ENCODE peak calls at places on chromosomes 13 and 19, in ten cellular contexts. T is stomach, J is left ventricle myocardium inferior, M is tibial artery, F is Peyer's patch, L is mammary epithelial cell, Y is left lung, Z is psoas muscle, R is pancreas, G is cardiac muscle cell. I is an unnamed sample.

GRCh38 chr13:75226092-75226491 is 255.9 kb downstream of the TBC1D4 start:
- DNase-seq in T (no peak), J (no peak), M (no peak), F (no peak), L (peak; percentile 14), Y (peak; percentile 80), Z (no peak), R (no peak), G (no peak), I (no peak)

GRCh38 chr19:1141944-1142343 is 32.1 kb downstream of the SBNO2 start:
- DNase-seq in T (no peak), J (no peak), M (no peak), F (no peak), L (no peak), Y (no peak), Z (no peak), R (no peak), G (no peak), I (no peak)

GRCh38 chr13:83839158-83839557 is 43.1 kb downstream of the SLITRK1 start:
- DNase-seq in T (no peak), J (no peak), M (no peak), F (no peak), L (no peak), Y (no peak), Z (no peak), R (no peak), G (no peak), I (no peak)

GRCh38 chr19:32067686-32068085 is 277.7 kb upstream of the ZNF507 start:
- DNase-seq in T (no peak), J (no peak), M (no peak), F (no peak), L (no peak), Y (no peak), Z (no peak), R (no peak), G (no peak), I (no peak)

GRCh38 chr13:111490611-111491010 is 170.2 kb downstream of the TEX29 start:
- DNase-seq in T (peak; percentile 16), J (no peak), M (no peak), F (no peak), L (no peak), Y (peak; percentile 18), Z (no peak), R (no peak), G (no peak), I (no peak)

GRCh38 chr19:30318936-30319335 is 53.2 kb upstream of the ZNF536 start:
- DNase-seq in T (peak; percentile 4), J (no peak), M (no peak), F (no peak), L (no peak), Y (no peak), Z (no peak), R (no peak), G (no peak), I (no peak)

GRCh38 chr13:46012404-46012803 is 40.1 kb downstream of the ZC3H13 start:
- DNase-seq in T (no peak), J (no peak), M (no peak), F (no peak), L (peak; percentile 16), Y (no peak), Z (no peak), R (no peak), G (no peak), I (no peak)

GRCh38 chr19:56163097-56163496 is 12.7 kb upstream of the GALP start:
- DNase-seq in T (no peak), J (no peak), M (no peak), F (no peak), L (no peak), Y (no peak), Z (no peak), R (no peak), G (no peak), I (no peak)

GRCh38 chr19:50739841-50740426 is 16.8 kb downstream of the CLEC11A start:
- DNase-seq in T (no peak), J (no peak), M (no peak), F (no peak), L (no peak), Y (no peak), Z (no peak), R (no peak), G (no peak), I (no peak)

GRCh38 chr13:54232700-54233099 is 1204.1 kb downstream of the OLFM4 start:
- DNase-seq in T (no peak), J (no peak), M (no peak), F (no peak), L (no peak), Y (no peak), Z (no peak), R (no peak), G (no peak), I (no peak)

GRCh38 chr19:32822916-32823746 is 46.4 kb downstream of the SLC7A9 start:
- DNase-seq in T (no peak), J (no peak), M (no peak), F (no peak), L (no peak), Y (no peak), Z (no peak), R (no peak), G (no peak), I (no peak)

GRCh38 chr19:35959040-35959967 is 23.1 kb downstream of the LRFN3 start:
- DNase-seq in T (peak; percentile 60), J (peak; percentile 51), M (no peak), F (peak; percentile 66), L (no peak), Y (peak; percentile 93), Z (peak; percentile 33), R (no peak), G (no peak), I (peak; percentile 85)

GRCh38 chr13:24083141-24083540 is 77.4 kb upstream of the SPATA13 start:
- DNase-seq in T (no peak), J (no peak), M (no peak), F (no peak), L (no peak), Y (no peak), Z (no peak), R (no peak), G (no peak), I (no peak)

GRCh38 chr13:100156786-100157185 is 67.9 kb downstream of the PCCA start:
- DNase-seq in T (no peak), J (no peak), M (no peak), F (no peak), L (peak; percentile 84), Y (no peak), Z (no peak), R (no peak), G (peak; percentile 35), I (no peak)

GRCh38 chr13:99726261-99726894 is 225.1 kb downstream of the TM9SF2 start:
- DNase-seq in T (no peak), J (no peak), M (no peak), F (no peak), L (no peak), Y (no peak), Z (no peak), R (no peak), G (no peak), I (no peak)

GRCh38 chr19:11833541-11833940 is 15.0 kb upstream of the ZNF439 start:
- DNase-seq in T (no peak), J (no peak), M (no peak), F (no peak), L (no peak), Y (no peak), Z (no peak), R (no peak), G (no peak), I (no peak)
- H3K36me3 ChIP-seq in T (peaks cover 57% of the 10 kb centered on the region), J (peaks cover 66% of the 10 kb centered on the region), M (peaks cover 64% of the 10 kb centered on the region), F (peaks cover 59% of the 10 kb centered on the region), L (peaks cover 6% of the 10 kb centered on the region), Y (peaks cover 62% of the 10 kb centered on the region), Z (peaks cover 45% of the 10 kb centered on the region), R (peaks cover 22% of the 10 kb centered on the region), G (peaks cover 29% of the 10 kb centered on the region), I (peaks cover 21% of the 10 kb centered on the region)

GRCh38 chr19:4909897-4910593 is 744 bp downstream of the UHRF1 start:
- DNase-seq in T (peak; percentile 93), J (peak; percentile 94), M (peak; percentile 92), F (peak; percentile 94), L (peak; percentile 89), Y (peak; percentile 95), Z (peak; percentile 93), R (peak; percentile 84), G (peak; percentile 91), I (peak; percentile 95)
- H3K4me1 ChIP-seq in T (peaks cover 36% of the 10 kb centered on the region), J (peaks cover 29% of the 10 kb centered on the region), M (no peaks in the 10 kb centered on the region), F (peaks cover 40% of the 10 kb centered on the region), L (peaks cover 48% of the 10 kb centered on the region), Y (peaks cover 12% of the 10 kb centered on the region), Z (peaks cover 19% of the 10 kb centered on the region), R (no peaks in the 10 kb centered on the region), G (peaks cover 3% of the 10 kb centered on the region), I (no peaks in the 10 kb centered on the region)

DNA sequence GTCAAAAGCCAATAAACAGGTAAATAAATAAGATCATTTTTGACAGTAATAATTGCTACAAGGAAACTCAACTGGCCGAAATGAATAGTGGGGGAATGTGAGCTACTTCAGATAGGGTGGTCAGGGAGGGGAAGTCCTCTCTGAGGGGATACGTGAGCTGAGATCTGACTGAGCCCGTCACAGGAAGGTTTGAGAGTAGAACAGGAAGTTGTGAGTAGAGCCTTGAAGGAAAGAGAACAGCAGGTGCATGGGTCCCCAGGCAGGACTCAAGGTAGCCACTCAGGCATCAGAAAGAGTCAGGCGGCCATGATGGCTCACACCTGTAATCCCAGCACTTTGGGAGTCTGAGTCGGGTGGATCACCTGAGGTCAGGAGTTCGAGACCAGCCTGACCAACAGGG is 6.3 kb downstream of the IRGQ start:
- DNase-seq in T (no peak), J (no peak), M (no peak), F (no peak), L (no peak), Y (no peak), Z (no peak), R (no peak), G (no peak), I (no peak)
- H3K36me3 ChIP-seq in T (peaks cover 56% of the 10 kb centered on the region), J (peaks cover 59% of the 10 kb centered on the region), M (peaks cover 25% of the 10 kb centered on the region), F (peaks cover 24% of the 10 kb centered on the region), L (peaks cover 8% of the 10 kb centered on the region), Y (peaks cover 57% of the 10 kb centered on the region), Z (peaks cover 57% of the 10 kb centered on the region), R (peaks cover 7% of the 10 kb centered on the region), G (peaks cover 4% of the 10 kb centered on the region), I (peaks cover 5% of the 10 kb centered on the region)

GRCh38 chr19:47063874-47064273 is 15.4 kb upstream of the TMEM160 start:
- DNase-seq in T (no peak), J (no peak), M (no peak), F (no peak), L (no peak), Y (peak; percentile 29), Z (no peak), R (no peak), G (no peak), I (no peak)
- H3K4me1 ChIP-seq in T (no peaks in the 10 kb centered on the region), J (no peaks in the 10 kb centered on the region), M (no peaks in the 10 kb centered on the region), F (no peaks in the 10 kb centered on the region), L (no peaks in the 10 kb centered on the region), Y (no peaks in the 10 kb centered on the region), Z (no peaks in the 10 kb centered on the region), R (no peaks in the 10 kb centered on the region), G (no peaks in the 10 kb centered on the region), I (no peaks in the 10 kb centered on the region)

GRCh38 chr19:57293719-57294118 is 13.4 kb downstream of the ZNF460 start:
- DNase-seq in T (no peak), J (no peak), M (no peak), F (no peak), L (no peak), Y (no peak), Z (no peak), R (no peak), G (no peak), I (no peak)
- H3K36me3 ChIP-seq in T (peaks cover 100% of the 10 kb centered on the region), J (peaks cover 97% of the 10 kb centered on the region), M (peaks cover 99% of the 10 kb centered on the region), F (peaks cover 79% of the 10 kb centered on the region), L (peaks cover 34% of the 10 kb centered on the region), Y (peaks cover 83% of the 10 kb centered on the region), Z (peaks cover 59% of the 10 kb centered on the region), R (peaks cover 41% of the 10 kb centered on the region), G (peaks cover 45% of the 10 kb centered on the region), I (peaks cover 17% of the 10 kb centered on the region)

I was measured in aorta.